ENCODE peak calls at places on chromosomes 6 and 20, in eight cellular contexts. One of them, this sample, is unnamed.

GRCh38 chr20:47785900-47786762 is 850 bp upstream of the SULF2 start:
- DNase-seq in naive thymus-derived CD4-positive, alpha-beta T cell: no peak
- DNase-seq in heart right ventricle: peak; percentile 81
- DNase-seq in small intestine: peak; percentile 67
- DNase-seq in ovary: peak; percentile 82
- DNase-seq in effector memory CD4-positive, alpha-beta T cell: no peak
- DNase-seq in GM23248: peak; percentile 84
- DNase-seq in CD8-positive, alpha-beta memory T cell: no peak
- DNase-seq in this sample: no peak

GRCh38 chr20:12394786-12395185 is 477.1 kb downstream of the BTBD3 start:
- DNase-seq in naive thymus-derived CD4-positive, alpha-beta T cell: no peak
- DNase-seq in heart right ventricle: no peak
- DNase-seq in small intestine: no peak
- DNase-seq in ovary: no peak
- DNase-seq in effector memory CD4-positive, alpha-beta T cell: no peak
- DNase-seq in GM23248: no peak
- DNase-seq in CD8-positive, alpha-beta memory T cell: no peak
- DNase-seq in this sample: no peak

GRCh38 chr6:108874470-108875160 is 26.4 kb downstream of the ARMC2 start:
- DNase-seq in naive thymus-derived CD4-positive, alpha-beta T cell: no peak
- DNase-seq in heart right ventricle: no peak
- DNase-seq in small intestine: peak; percentile 31
- DNase-seq in ovary: no peak
- DNase-seq in effector memory CD4-positive, alpha-beta T cell: no peak
- DNase-seq in GM23248: peak; percentile 82
- DNase-seq in CD8-positive, alpha-beta memory T cell: peak; percentile 42
- DNase-seq in this sample: peak; percentile 29

GRCh38 chr6:21728141-21728540 is 134.6 kb downstream of the SOX4 start:
- DNase-seq in naive thymus-derived CD4-positive, alpha-beta T cell: no peak
- DNase-seq in heart right ventricle: no peak
- DNase-seq in small intestine: no peak
- DNase-seq in ovary: no peak
- DNase-seq in effector memory CD4-positive, alpha-beta T cell: no peak
- DNase-seq in GM23248: no peak
- DNase-seq in CD8-positive, alpha-beta memory T cell: no peak
- DNase-seq in this sample: no peak

GRCh38 chr6:73586416-73586974 is 65.7 kb upstream of the EEF1A1 start:
- DNase-seq in naive thymus-derived CD4-positive, alpha-beta T cell: peak; percentile 5
- DNase-seq in heart right ventricle: no peak
- DNase-seq in small intestine: peak; percentile 54
- DNase-seq in ovary: no peak
- DNase-seq in effector memory CD4-positive, alpha-beta T cell: no peak
- DNase-seq in GM23248: peak; percentile 59
- DNase-seq in CD8-positive, alpha-beta memory T cell: no peak
- DNase-seq in this sample: no peak

GRCh38 chr6:75115501-75115900 is 90.4 kb downstream of the COL12A1 start:
- DNase-seq in naive thymus-derived CD4-positive, alpha-beta T cell: no peak
- DNase-seq in heart right ventricle: no peak
- DNase-seq in small intestine: no peak
- DNase-seq in ovary: no peak
- DNase-seq in effector memory CD4-positive, alpha-beta T cell: no peak
- DNase-seq in GM23248: no peak
- DNase-seq in CD8-positive, alpha-beta memory T cell: no peak
- DNase-seq in this sample: no peak

GRCh38 chr6:35706468-35706867 is 17.8 kb upstream of the FKBP5 start:
- DNase-seq in naive thymus-derived CD4-positive, alpha-beta T cell: no peak
- DNase-seq in heart right ventricle: no peak
- DNase-seq in small intestine: no peak
- DNase-seq in ovary: no peak
- DNase-seq in effector memory CD4-positive, alpha-beta T cell: no peak
- DNase-seq in GM23248: peak; percentile 23
- DNase-seq in CD8-positive, alpha-beta memory T cell: no peak
- DNase-seq in this sample: no peak

GRCh38 chr6:154595997-154596396 is 85.5 kb upstream of the CNKSR3 start:
- DNase-seq in naive thymus-derived CD4-positive, alpha-beta T cell: no peak
- DNase-seq in heart right ventricle: no peak
- DNase-seq in small intestine: no peak
- DNase-seq in ovary: no peak
- DNase-seq in effector memory CD4-positive, alpha-beta T cell: no peak
- DNase-seq in GM23248: no peak
- DNase-seq in CD8-positive, alpha-beta memory T cell: no peak
- DNase-seq in this sample: no peak

GRCh38 chr20:43830883-43831282 is 83.8 kb upstream of the TOX2 start:
- DNase-seq in naive thymus-derived CD4-positive, alpha-beta T cell: no peak
- DNase-seq in heart right ventricle: no peak
- DNase-seq in small intestine: no peak
- DNase-seq in ovary: no peak
- DNase-seq in effector memory CD4-positive, alpha-beta T cell: no peak
- DNase-seq in GM23248: no peak
- DNase-seq in CD8-positive, alpha-beta memory T cell: no peak
- DNase-seq in this sample: no peak

GRCh38 chr20:25051386-25052155 is 6.4 kb downstream of the ACSS1 start:
- DNase-seq in naive thymus-derived CD4-positive, alpha-beta T cell: no peak
- DNase-seq in heart right ventricle: no peak
- DNase-seq in small intestine: no peak
- DNase-seq in ovary: peak; percentile 22
- DNase-seq in effector memory CD4-positive, alpha-beta T cell: no peak
- DNase-seq in GM23248: no peak
- DNase-seq in CD8-positive, alpha-beta memory T cell: no peak
- DNase-seq in this sample: no peak

GRCh38 chr6:104483225-104483834 is 376.4 kb downstream of the HACE1 start:
- DNase-seq in naive thymus-derived CD4-positive, alpha-beta T cell: no peak
- DNase-seq in heart right ventricle: no peak
- DNase-seq in small intestine: no peak
- DNase-seq in ovary: no peak
- DNase-seq in effector memory CD4-positive, alpha-beta T cell: no peak
- DNase-seq in GM23248: peak; percentile 24
- DNase-seq in CD8-positive, alpha-beta memory T cell: no peak
- DNase-seq in this sample: no peak

GRCh38 chr20:51802170-51802745 is at the start of gene SALL4:
- DNase-seq in naive thymus-derived CD4-positive, alpha-beta T cell: no peak
- DNase-seq in heart right ventricle: no peak
- DNase-seq in small intestine: peak; percentile 14
- DNase-seq in ovary: no peak
- DNase-seq in effector memory CD4-positive, alpha-beta T cell: no peak
- DNase-seq in GM23248: no peak
- DNase-seq in CD8-positive, alpha-beta memory T cell: no peak
- DNase-seq in this sample: no peak

GRCh38 chr6:28988536-28989415 is 16.3 kb downstream of the ZNF311 start:
- DNase-seq in naive thymus-derived CD4-positive, alpha-beta T cell: peak; percentile 72
- DNase-seq in heart right ventricle: peak; percentile 38
- DNase-seq in small intestine: peak; percentile 63
- DNase-seq in ovary: peak; percentile 29
- DNase-seq in effector memory CD4-positive, alpha-beta T cell: peak; percentile 52
- DNase-seq in GM23248: no peak
- DNase-seq in CD8-positive, alpha-beta memory T cell: peak; percentile 66
- DNase-seq in this sample: peak; percentile 69

GRCh38 chr6:90233994-90234393 is 62.6 kb downstream of the BACH2 start:
- DNase-seq in naive thymus-derived CD4-positive, alpha-beta T cell: peak; percentile 93
- DNase-seq in heart right ventricle: no peak
- DNase-seq in small intestine: peak; percentile 32
- DNase-seq in ovary: no peak
- DNase-seq in effector memory CD4-positive, alpha-beta T cell: peak; percentile 55
- DNase-seq in GM23248: no peak
- DNase-seq in CD8-positive, alpha-beta memory T cell: peak; percentile 79
- DNase-seq in this sample: peak; percentile 80

GRCh38 chr6:46217671-46218131 is 46.9 kb upstream of the ENPP5 start:
- DNase-seq in naive thymus-derived CD4-positive, alpha-beta T cell: no peak
- DNase-seq in heart right ventricle: no peak
- DNase-seq in small intestine: peak; percentile 4
- DNase-seq in ovary: no peak
- DNase-seq in effector memory CD4-positive, alpha-beta T cell: no peak
- DNase-seq in GM23248: peak; percentile 7
- DNase-seq in CD8-positive, alpha-beta memory T cell: no peak
- DNase-seq in this sample: no peak

GRCh38 chr20:1660263-1660662 is 2.7 kb upstream of the SIRPG start:
- DNase-seq in naive thymus-derived CD4-positive, alpha-beta T cell: no peak
- DNase-seq in heart right ventricle: no peak
- DNase-seq in small intestine: no peak
- DNase-seq in ovary: no peak
- DNase-seq in effector memory CD4-positive, alpha-beta T cell: no peak
- DNase-seq in GM23248: peak; percentile 14
- DNase-seq in CD8-positive, alpha-beta memory T cell: peak; percentile 27
- DNase-seq in this sample: peak; percentile 24

GRCh38 chr6:13671742-13672141 is 39.9 kb downstream of the RANBP9 start:
- DNase-seq in naive thymus-derived CD4-positive, alpha-beta T cell: no peak
- DNase-seq in heart right ventricle: no peak
- DNase-seq in small intestine: no peak
- DNase-seq in ovary: no peak
- DNase-seq in effector memory CD4-positive, alpha-beta T cell: no peak
- DNase-seq in GM23248: peak; percentile 18
- DNase-seq in CD8-positive, alpha-beta memory T cell: no peak
- DNase-seq in this sample: no peak

GRCh38 chr6:6875818-6876470 is 231.8 kb upstream of the RREB1 start:
- DNase-seq in naive thymus-derived CD4-positive, alpha-beta T cell: no peak
- DNase-seq in heart right ventricle: no peak
- DNase-seq in small intestine: peak; percentile 36
- DNase-seq in ovary: no peak
- DNase-seq in effector memory CD4-positive, alpha-beta T cell: no peak
- DNase-seq in GM23248: peak; percentile 93
- DNase-seq in CD8-positive, alpha-beta memory T cell: no peak
- DNase-seq in this sample: no peak

GRCh38 chr6:134739299-134740090 is 210.4 kb downstream of the ALDH8A1 start:
- DNase-seq in naive thymus-derived CD4-positive, alpha-beta T cell: no peak
- DNase-seq in heart right ventricle: no peak
- DNase-seq in small intestine: peak; percentile 63
- DNase-seq in ovary: no peak
- DNase-seq in effector memory CD4-positive, alpha-beta T cell: no peak
- DNase-seq in GM23248: no peak
- DNase-seq in CD8-positive, alpha-beta memory T cell: no peak
- DNase-seq in this sample: no peak

DNA sequence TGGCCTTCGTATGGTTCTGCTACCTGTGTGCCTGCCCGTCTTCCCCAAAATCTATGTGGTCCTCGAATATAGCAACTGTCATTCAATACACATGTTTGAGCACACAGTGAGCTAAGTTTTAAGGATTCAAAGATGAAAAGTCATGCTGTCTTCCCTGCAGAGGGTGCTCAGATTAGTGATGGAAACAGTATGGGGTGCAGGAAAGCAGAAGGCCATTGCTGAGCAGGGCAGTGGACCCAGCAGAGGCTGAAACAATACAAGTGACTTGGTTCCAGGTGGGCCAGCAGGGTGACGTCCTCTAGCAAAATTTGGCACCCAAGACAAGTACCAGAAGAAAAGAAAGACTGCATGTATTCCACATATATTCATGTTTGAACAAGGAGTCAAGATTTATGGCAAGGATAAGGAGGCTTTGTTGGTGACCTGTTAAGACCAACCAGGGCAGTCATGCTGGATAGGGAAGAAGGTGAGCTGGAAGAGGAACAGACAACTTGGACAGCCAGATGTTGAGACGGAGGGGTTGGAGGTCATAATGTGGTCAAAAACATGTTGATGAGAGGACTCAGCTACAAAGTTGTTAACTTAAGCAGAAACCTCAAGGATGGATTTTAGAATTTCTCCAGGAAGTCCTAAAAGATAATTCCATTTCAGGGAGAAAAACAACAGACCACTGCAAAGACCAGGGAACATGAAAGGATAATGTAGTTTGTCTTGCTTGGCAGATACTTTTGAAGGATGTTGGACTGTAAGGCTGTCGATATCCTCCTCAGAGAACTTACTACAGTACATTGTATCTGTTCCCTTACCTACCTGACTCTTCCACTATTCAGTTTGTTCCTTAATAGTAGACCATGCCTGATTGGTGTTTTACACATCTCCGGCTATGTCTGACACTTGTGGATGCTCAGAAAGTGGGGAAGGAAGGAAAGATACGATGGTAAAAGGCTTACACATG is 2.5 kb downstream of the HLA-DQA1 start:
- DNase-seq in naive thymus-derived CD4-positive, alpha-beta T cell: no peak
- DNase-seq in heart right ventricle: no peak
- DNase-seq in small intestine: no peak
- DNase-seq in ovary: no peak
- DNase-seq in effector memory CD4-positive, alpha-beta T cell: no peak
- DNase-seq in GM23248: no peak
- DNase-seq in CD8-positive, alpha-beta memory T cell: no peak
- DNase-seq in this sample: no peak
- H3K4me3 ChIP-seq in naive thymus-derived CD4-positive, alpha-beta T cell: no peak overlapping the region
- H3K4me3 ChIP-seq in heart right ventricle: no peak overlapping the region
- H3K4me3 ChIP-seq in small intestine: no peak overlapping the region
- H3K4me3 ChIP-seq in ovary: no peak overlapping the region
- H3K4me3 ChIP-seq in effector memory CD4-positive, alpha-beta T cell: no peak overlapping the region
- H3K4me3 ChIP-seq in GM23248: no peak overlapping the region
- H3K4me3 ChIP-seq in CD8-positive, alpha-beta memory T cell: no peak overlapping the region
- H3K4me3 ChIP-seq in this sample: no peak overlapping the region

GRCh38 chr20:57471496-57472210 is 53.3 kb downstream of the CTCFL start:
- DNase-seq in naive thymus-derived CD4-positive, alpha-beta T cell: no peak
- DNase-seq in heart right ventricle: no peak
- DNase-seq in small intestine: no peak
- DNase-seq in ovary: no peak
- DNase-seq in effector memory CD4-positive, alpha-beta T cell: no peak
- DNase-seq in GM23248: no peak
- DNase-seq in CD8-positive, alpha-beta memory T cell: no peak
- DNase-seq in this sample: no peak
- H3K27ac ChIP-seq in naive thymus-derived CD4-positive, alpha-beta T cell: no peak overlapping the region
- H3K27ac ChIP-seq in heart right ventricle: no peak overlapping the region
- H3K27ac ChIP-seq in small intestine: no peak overlapping the region
- H3K27ac ChIP-seq in ovary: no peak overlapping the region
- H3K27ac ChIP-seq in effector memory CD4-positive, alpha-beta T cell: no peak overlapping the region
- H3K27ac ChIP-seq in GM23248: no peak overlapping the region
- H3K27ac ChIP-seq in CD8-positive, alpha-beta memory T cell: no peak overlapping the region
- H3K27ac ChIP-seq in this sample: no peak overlapping the region

DNA sequence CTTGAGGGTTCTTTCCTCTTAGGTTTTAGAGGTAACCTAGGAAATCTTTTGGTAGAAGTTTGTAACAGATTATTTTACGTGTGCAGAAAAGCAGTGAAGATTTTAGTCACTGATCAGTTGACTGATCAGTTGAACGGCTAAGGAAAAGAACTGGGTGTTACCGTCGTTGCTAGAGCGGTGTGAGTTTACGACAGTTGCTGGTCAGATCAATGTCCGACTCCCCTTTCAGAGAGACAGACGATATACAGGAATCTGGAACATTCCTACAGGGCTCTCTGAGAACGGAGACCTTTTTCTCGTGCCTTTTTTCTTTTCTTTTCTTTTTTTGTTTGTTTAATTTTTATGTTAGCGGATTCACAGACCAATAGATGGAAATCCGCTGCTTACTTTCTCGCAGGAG is 132.1 kb upstream of the ZNF184 start:
- DNase-seq in naive thymus-derived CD4-positive, alpha-beta T cell: no peak
- DNase-seq in heart right ventricle: no peak
- DNase-seq in small intestine: no peak
- DNase-seq in ovary: no peak
- DNase-seq in effector memory CD4-positive, alpha-beta T cell: no peak
- DNase-seq in GM23248: peak; percentile 30
- DNase-seq in CD8-positive, alpha-beta memory T cell: no peak
- DNase-seq in this sample: no peak
- H3K4me3 ChIP-seq in naive thymus-derived CD4-positive, alpha-beta T cell: no peak overlapping the region
- H3K4me3 ChIP-seq in heart right ventricle: no peak overlapping the region
- H3K4me3 ChIP-seq in small intestine: no peak overlapping the region
- H3K4me3 ChIP-seq in ovary: no peak overlapping the region
- H3K4me3 ChIP-seq in effector memory CD4-positive, alpha-beta T cell: no peak overlapping the region
- H3K4me3 ChIP-seq in GM23248: peak overlapping the region; percentile 75
- H3K4me3 ChIP-seq in CD8-positive, alpha-beta memory T cell: no peak overlapping the region
- H3K4me3 ChIP-seq in this sample: no peak overlapping the region

DNA sequence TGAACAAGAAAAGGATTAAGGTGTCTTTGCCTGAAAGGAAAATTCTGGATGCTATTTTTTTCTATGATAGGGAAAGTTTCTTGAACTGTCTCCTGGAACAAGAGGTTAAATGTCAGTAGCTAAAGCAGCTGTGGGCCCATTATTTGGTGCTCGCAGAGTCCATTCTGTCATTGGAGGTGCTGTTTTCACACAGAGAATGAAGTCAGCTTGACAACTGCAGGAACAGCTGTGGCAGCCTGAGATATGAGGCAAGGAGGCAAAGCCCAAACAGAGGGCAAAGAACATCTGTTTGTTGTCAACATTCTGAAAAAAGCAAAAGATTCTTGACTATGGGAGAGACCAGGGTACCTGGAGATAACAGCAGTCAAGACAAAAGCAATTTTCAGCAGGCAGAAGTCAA is 548.2 kb downstream of the KIF16B start:
- DNase-seq in naive thymus-derived CD4-positive, alpha-beta T cell: no peak
- DNase-seq in heart right ventricle: no peak
- DNase-seq in small intestine: no peak
- DNase-seq in ovary: no peak
- DNase-seq in effector memory CD4-positive, alpha-beta T cell: no peak
- DNase-seq in GM23248: no peak
- DNase-seq in CD8-positive, alpha-beta memory T cell: no peak
- DNase-seq in this sample: no peak
- H3K27ac ChIP-seq in naive thymus-derived CD4-positive, alpha-beta T cell: no peak overlapping the region
- H3K27ac ChIP-seq in heart right ventricle: no peak overlapping the region
- H3K27ac ChIP-seq in small intestine: no peak overlapping the region
- H3K27ac ChIP-seq in ovary: no peak overlapping the region
- H3K27ac ChIP-seq in effector memory CD4-positive, alpha-beta T cell: no peak overlapping the region
- H3K27ac ChIP-seq in GM23248: no peak overlapping the region
- H3K27ac ChIP-seq in CD8-positive, alpha-beta memory T cell: no peak overlapping the region
- H3K27ac ChIP-seq in this sample: no peak overlapping the region